ENCODE peak calls at places on chromosomes 2 and 18, in five cellular contexts. C is activated gamma-delta T cell treated with anti-CD3 and anti-CD28 coated beads, Interleukin-2, amount 50 U/mL, for 16 hours; M is spleen; G is NCI-H1436 treated with DMSO at 0.1 percent for 48 hours; U is NCI-H345. E is an unnamed sample.

GRCh38 chr2:154048905-154049304 is 177.2 kb downstream of the GALNT13 start:
- DNase-seq in C (no peak), M (no peak), G (no peak), U (no peak), E (no peak)

GRCh38 chr2:44840186-44840850 is 101.2 kb upstream of the SIX3 start:
- DNase-seq in C (no peak), M (no peak), G (no peak), U (no peak), E (no peak)

GRCh38 chr2:131085646-131086045 is 7.6 kb downstream of the FAM168B start:
- DNase-seq in C (no peak), M (no peak), G (no peak), U (no peak), E (no peak)

GRCh38 chr2:70247364-70248144 is 874 bp downstream of the TIA1 start:
- DNase-seq in C (no peak), M (no peak), G (no peak), U (peak; percentile 29), E (no peak)

GRCh38 chr18:48804856-48805610 is 145.7 kb downstream of the SMAD7 start:
- DNase-seq in C (no peak), M (peak; percentile 40), G (no peak), U (no peak), E (no peak)

GRCh38 chr2:70716131-70716766 is 51.8 kb downstream of the ADD2 start:
- DNase-seq in C (no peak), M (no peak), G (no peak), U (no peak), E (no peak)

GRCh38 chr2:48365476-48365875 is 164.5 kb upstream of the STON1 start:
- DNase-seq in C (no peak), M (no peak), G (no peak), U (no peak), E (no peak)

GRCh38 chr2:67032091-67032490 is 365.0 kb upstream of the ETAA1 start:
- DNase-seq in C (no peak), M (no peak), G (no peak), U (no peak), E (no peak)

GRCh38 chr2:6993230-6993640 is 76.0 kb downstream of the RNF144A start:
- DNase-seq in C (no peak), M (peak; percentile 83), G (no peak), U (no peak), E (no peak)

GRCh38 chr2:127051116-127051779 is 55.7 kb downstream of the BIN1 start:
- DNase-seq in C (no peak), M (peak; percentile 76), G (no peak), U (no peak), E (no peak)

GRCh38 chr18:32343634-32344033 is 127.0 kb downstream of the GAREM1 start:
- DNase-seq in C (no peak), M (no peak), G (no peak), U (no peak), E (no peak)

GRCh38 chr2:17813742-17814458 is 2.4 kb upstream of the MSGN1 start:
- DNase-seq in C (no peak), M (no peak), G (no peak), U (no peak), E (no peak)

GRCh38 chr2:217610411-217610814 is 392.4 kb downstream of the TNS1 start:
- DNase-seq in C (peak; percentile 3), M (no peak), G (peak; percentile 19), U (peak; percentile 87), E (peak; percentile 58)

GRCh38 chr2:70962885-70963878 is 15.2 kb upstream of the ANKRD53 start:
- DNase-seq in C (no peak), M (peak; percentile 72), G (no peak), U (no peak), E (no peak)

GRCh38 chr2:121498731-121499130 is 31.9 kb upstream of the RNU4ATAC start:
- DNase-seq in C (no peak), M (no peak), G (no peak), U (no peak), E (no peak)